ENCODE peak calls at places on chromosomes 11 and 22, in eight cellular contexts. N is psoas muscle; A is epithelial cell of esophagus; K is ovary; P is HuH-7.5; G is fibroblast of mammary gland; F is H9; S is CD8-positive, alpha-beta memory T cell. Z is an unnamed sample.

GRCh38 chr11:7643323-7643722 is 30.0 kb downstream of the CYB5R2 start:
- DNase-seq in F (no peak), P (no peak), K (no peak), A (no peak), G (no peak), S (no peak), N (no peak), Z (no peak)

GRCh38 chr11:133096981-133097380 is 435.3 kb downstream of the OPCML start:
- DNase-seq in S (no peak), K (no peak), N (no peak), A (no peak), F (no peak), P (no peak), G (no peak), Z (no peak)

GRCh38 chr11:63613517-63614135 is 607 bp downstream of the PLAAT3 start:
- DNase-seq in K (peak), F (peak), S (peak), N (peak), A (no peak), P (peak), G (no peak), Z (peak)

GRCh38 chr22:50443801-50444625 is 30.8 kb downstream of the SBF1 start:
- DNase-seq in F (no peak), N (no peak), K (peak), S (peak), G (no peak), P (no peak), A (no peak), Z (peak)

GRCh38 chr11:889261-889660 is 21.3 kb downstream of the CHID1 start:
- DNase-seq in F (no peak), G (no peak), P (no peak), K (no peak), A (no peak), S (no peak), N (no peak), Z (no peak)

GRCh38 chr11:128845334-128845780 is 21.7 kb downstream of the KCNJ1 start:
- DNase-seq in S (no peak), N (no peak), A (no peak), G (no peak), K (no peak), P (no peak), F (no peak), Z (no peak)

GRCh38 chr11:1277936-1278512 is 31.4 kb downstream of the TOLLIP start:
- DNase-seq in F (no peak), S (no peak), P (no peak), N (peak), K (no peak), A (no peak), G (no peak), Z (no peak)

GRCh38 chr11:31817054-31817620 is 6.0 kb upstream of the PAX6 start:
- DNase-seq in S (no peak), G (no peak), K (no peak), P (no peak), A (no peak), F (no peak), N (no peak), Z (no peak)

GRCh38 chr11:42175203-42175602 is 715.8 kb upstream of the LRRC4C start:
- DNase-seq in F (no peak), G (peak), S (no peak), P (no peak), A (no peak), K (no peak), N (no peak), Z (no peak)

GRCh38 chr11:93537022-93537421 is 6.2 kb downstream of the SMCO4 start:
- DNase-seq in F (no peak), A (no peak), P (no peak), K (no peak), S (no peak), N (peak), G (no peak), Z (peak)

GRCh38 chr11:27524155-27524554 is 17.6 kb upstream of the LIN7C start:
- DNase-seq in A (peak), N (no peak), P (no peak), G (peak), F (peak), K (no peak), S (no peak), Z (no peak)

GRCh38 chr11:64040684-64041267 is 5.0 kb downstream of the FLRT1 start:
- DNase-seq in G (no peak), A (no peak), S (no peak), F (peak), K (no peak), N (no peak), P (peak), Z (no peak)

GRCh38 chr11:102007567-102008437 is 39.4 kb upstream of the CFAP300 start:
- DNase-seq in P (no peak), G (peak), N (no peak), A (peak), F (no peak), S (no peak), K (no peak), Z (no peak)

GRCh38 chr11:2380807-2381350 is 3.8 kb downstream of the CD81 start:
- DNase-seq in A (no peak), S (peak), N (peak), K (peak), G (peak), F (no peak), P (no peak), Z (peak)

GRCh38 chr11:21986361-21986760 is 206.5 kb upstream of the ANO5 start:
- DNase-seq in K (no peak), F (no peak), G (no peak), N (no peak), P (no peak), A (no peak), S (no peak), Z (no peak)

GRCh38 chr11:72798361-72798760 is 4.5 kb upstream of the STARD10 start:
- DNase-seq in A (no peak), N (no peak), S (no peak), G (no peak), P (no peak), K (no peak), F (peak), Z (no peak)

GRCh38 chr22:50000587-50001387 is 11.8 kb downstream of the IL17REL start:
- DNase-seq in S (no peak), F (no peak), A (no peak), P (no peak), N (no peak), K (no peak), G (no peak), Z (no peak)

Z was measured in heart left ventricle.